ENCODE peak calls at places on chromosomes 16 and 17, in seven cellular contexts. T is lung microvascular endothelial cell; S is mesothelial cell of epicardium; M is transverse colon; H is NCI-H2081; B is stimulated activated CD4-positive, alpha-beta T cell treated with anti-CD3 and anti-CD28 coated beads, Interleukin-1b, Interleukin-23, amount 100 ng/mL, for 24 hours; D is heart left ventricle. I is an unnamed sample.

GRCh38 chr17:13550291-13550690 is 51.4 kb downstream of the HS3ST3A1 start:
- DNase-seq in T (no peak), S (no peak), M (no peak), H (no peak), B (no peak), D (no peak), I (no peak)

GRCh38 chr17:41333836-41334235 is 16.8 kb downstream of the KRT33A start:
- DNase-seq in T (no peak), S (no peak), M (no peak), H (no peak), B (no peak), D (no peak), I (no peak)

GRCh38 chr16:4825196-4825595 is 21.9 kb downstream of the GLYR1 start:
- DNase-seq in T (no peak), S (no peak), M (no peak), H (no peak), B (no peak), D (peak; percentile 39), I (no peak)

GRCh38 chr16:83539736-83540490 is 267.9 kb upstream of the HSBP1 start:
- DNase-seq in T (no peak), S (no peak), M (no peak), H (no peak), B (no peak), D (no peak), I (no peak)

GRCh38 chr16:65641049-65641448 is 519.2 kb upstream of the CDH11 start:
- DNase-seq in T (no peak), S (no peak), M (no peak), H (no peak), B (no peak), D (no peak), I (no peak)

GRCh38 chr16:90084215-90084614 is 7.1 kb upstream of the PRDM7 start:
- DNase-seq in T (no peak), S (no peak), M (no peak), H (no peak), B (no peak), D (no peak), I (no peak)

GRCh38 chr17:1577186-1577585 is 14.6 kb upstream of the PITPNA start:
- DNase-seq in T (peak; percentile 84), S (no peak), M (peak; percentile 75), H (no peak), B (no peak), D (peak; percentile 85), I (no peak)

GRCh38 chr17:29495011-29495410 is 71.8 kb downstream of the ABHD15 start:
- DNase-seq in T (no peak), S (no peak), M (no peak), H (no peak), B (no peak), D (no peak), I (no peak)

GRCh38 chr17:4679652-4680051 is 24.3 kb downstream of the PELP1 start:
- DNase-seq in T (peak; percentile 72), S (no peak), M (no peak), H (no peak), B (no peak), D (no peak), I (no peak)

GRCh38 chr17:2814499-2815341 is 18.5 kb downstream of the RAP1GAP2 start:
- DNase-seq in T (no peak), S (no peak), M (peak; percentile 70), H (no peak), B (peak; percentile 74), D (peak; percentile 42), I (no peak)

GRCh38 chr16:31365131-31365865 is 10.3 kb downstream of the ITGAX start:
- DNase-seq in T (no peak), S (no peak), M (no peak), H (no peak), B (no peak), D (no peak), I (no peak)

GRCh38 chr16:50244140-50244503 is 22.2 kb upstream of the ADCY7 start:
- DNase-seq in T (peak; percentile 39), S (no peak), M (no peak), H (no peak), B (no peak), D (no peak), I (no peak)

GRCh38 chr17:73192219-73192893 is 499 bp upstream of the COG1 start:
- DNase-seq in T (peak; percentile 62), S (peak; percentile 77), M (peak; percentile 66), H (peak; percentile 83), B (peak; percentile 54), D (peak; percentile 66), I (no peak)

GRCh38 chr17:72053069-72053846 is 67.6 kb upstream of the SOX9 start:
- DNase-seq in T (no peak), S (no peak), M (no peak), H (no peak), B (no peak), D (no peak), I (no peak)

GRCh38 chr16:72658888-72659717 is 388.8 kb downstream of the ZFHX3 start:
- DNase-seq in T (no peak), S (no peak), M (no peak), H (no peak), B (no peak), D (no peak), I (no peak)

GRCh38 chr17:21817791-21818364 is 125.6 kb downstream of the KCNJ18 start:
- DNase-seq in T (no peak), S (no peak), M (no peak), H (no peak), B (no peak), D (no peak), I (no peak)

GRCh38 chr17:28497931-28498330 is 8.2 kb upstream of the FOXN1 start:
- DNase-seq in T (no peak), S (no peak), M (no peak), H (no peak), B (no peak), D (no peak), I (peak; percentile 25)

GRCh38 chr16:84839054-84839453 is 19.3 kb downstream of the CRISPLD2 start:
- DNase-seq in T (no peak), S (no peak), M (no peak), H (no peak), B (no peak), D (no peak), I (no peak)

GRCh38 chr17:63434951-63435571 is 11.0 kb downstream of the CYB561 start:
- DNase-seq in T (peak; percentile 41), S (no peak), M (peak; percentile 83), H (peak; percentile 27), B (no peak), D (peak; percentile 74), I (no peak)

GRCh38 chr17:57666198-57666870 is 78.8 kb downstream of the CCDC182 start:
- DNase-seq in T (no peak), S (no peak), M (no peak), H (no peak), B (no peak), D (peak; percentile 1), I (no peak)

GRCh38 chr17:9170822-9171221 is 149.5 kb downstream of the NTN1 start:
- DNase-seq in T (no peak), S (no peak), M (peak; percentile 28), H (no peak), B (no peak), D (no peak), I (no peak)

GRCh38 chr17:44919885-44920564 is 4.7 kb upstream of the GFAP start:
- DNase-seq in T (peak; percentile 86), S (peak; percentile 76), M (peak; percentile 79), H (peak; percentile 78), B (no peak), D (peak; percentile 82), I (no peak)

GRCh38 chr17:9576521-9577401 is at the start of gene CFAP52:
- DNase-seq in T (peak; percentile 70), S (peak; percentile 86), M (peak; percentile 80), H (peak; percentile 22), B (peak; percentile 63), D (peak; percentile 78), I (peak; percentile 74)

GRCh38 chr17:705863-706262 is 8.8 kb downstream of the VPS53 start:
- DNase-seq in T (no peak), S (no peak), M (no peak), H (no peak), B (no peak), D (no peak), I (no peak)

GRCh38 chr16:9778879-9779278 is 403.3 kb downstream of the GRIN2A start:
- DNase-seq in T (no peak), S (no peak), M (no peak), H (no peak), B (no peak), D (no peak), I (peak; percentile 9)

GRCh38 chr17:74447628-74448159 is 15.8 kb downstream of the GPRC5C start:
- DNase-seq in T (no peak), S (no peak), M (no peak), H (no peak), B (no peak), D (no peak), I (no peak)

GRCh38 chr16:64586756-64587155 is 535.1 kb downstream of the CDH11 start:
- DNase-seq in T (no peak), S (no peak), M (no peak), H (no peak), B (no peak), D (no peak), I (no peak)

GRCh38 chr16:48323783-48324775 is 61.1 kb downstream of the SIAH1 start:
- DNase-seq in T (no peak), S (no peak), M (no peak), H (no peak), B (no peak), D (no peak), I (no peak)

GRCh38 chr17:14359251-14359939 is 58.5 kb downstream of the HS3ST3B1 start:
- DNase-seq in T (no peak), S (no peak), M (no peak), H (no peak), B (no peak), D (no peak), I (no peak)

GRCh38 chr17:49861150-49861884 is 13.4 kb upstream of the TAC4 start:
- DNase-seq in T (peak; percentile 39), S (peak; percentile 65), M (peak; percentile 25), H (peak; percentile 31), B (peak; percentile 40), D (no peak), I (no peak)

GRCh38 chr16:58197314-58198012 is 443 bp downstream of the CSNK2A2 start:
- DNase-seq in T (no peak), S (no peak), M (no peak), H (no peak), B (no peak), D (no peak), I (no peak)

GRCh38 chr17:42744806-42745617 is at the start of gene EZH1:
- DNase-seq in T (peak; percentile 93), S (peak; percentile 96), M (peak; percentile 93), H (peak; percentile 95), B (peak; percentile 80), D (peak; percentile 92), I (peak; percentile 82)

GRCh38 chr16:29815032-29815721 is 775 bp upstream of the PAGR1 start:
- DNase-seq in T (no peak), S (no peak), M (no peak), H (peak; percentile 65), B (no peak), D (peak; percentile 50), I (no peak)

GRCh38 chr17:59851431-59852375 is 41.0 kb downstream of the TUBD1 start:
- DNase-seq in T (peak; percentile 87), S (no peak), M (peak; percentile 70), H (no peak), B (no peak), D (no peak), I (no peak)

GRCh38 chr17:60231691-60232090 is 81.9 kb downstream of the CA4 start:
- DNase-seq in T (peak; percentile 18), S (no peak), M (no peak), H (no peak), B (no peak), D (no peak), I (no peak)

GRCh38 chr17:63816123-63816522 is 11.1 kb upstream of the PSMC5 start:
- DNase-seq in T (no peak), S (no peak), M (no peak), H (no peak), B (no peak), D (no peak), I (no peak)

GRCh38 chr17:82793974-82794620 is 42.2 kb downstream of the TBCD start:
- DNase-seq in T (no peak), S (no peak), M (no peak), H (peak; percentile 65), B (no peak), D (no peak), I (no peak)

I was measured in iPS DF 6.9.